ENCODE peak calls at places on chromosomes 13 and 19, in five cellular contexts. One of them, this sample, is unnamed.

GRCh38 chr13:21079761-21080730 is 18.7 kb upstream of the LATS2 start:
- DNase-seq in natural killer cell: no peak
- DNase-seq in RWPE1: peak
- DNase-seq in foreskin fibroblast: peak
- DNase-seq in GM23338: no peak
- DNase-seq in this sample: no peak

GRCh38 chr19:40717325-40717879 is 490 bp downstream of the ITPKC start:
- DNase-seq in GM23338: no peak
- DNase-seq in natural killer cell: no peak
- DNase-seq in foreskin fibroblast: no peak
- DNase-seq in RWPE1: no peak
- DNase-seq in this sample: no peak

GRCh38 chr19:1162404-1163282 is 11.4 kb downstream of the SBNO2 start:
- DNase-seq in foreskin fibroblast: no peak
- DNase-seq in GM23338: no peak
- DNase-seq in natural killer cell: no peak
- DNase-seq in RWPE1: no peak
- DNase-seq in this sample: no peak

GRCh38 chr19:18173054-18173571 is 500 bp upstream of the IFI30 start:
- DNase-seq in foreskin fibroblast: no peak
- DNase-seq in GM23338: no peak
- DNase-seq in natural killer cell: no peak
- DNase-seq in RWPE1: no peak
- DNase-seq in this sample: no peak

GRCh38 chr19:7722231-7722651 is 9.7 kb downstream of the CLEC4G start:
- DNase-seq in foreskin fibroblast: no peak
- DNase-seq in RWPE1: no peak
- DNase-seq in natural killer cell: no peak
- DNase-seq in GM23338: no peak
- DNase-seq in this sample: no peak

GRCh38 chr19:48398329-48399235 is 5.1 kb downstream of the GRIN2D start:
- DNase-seq in RWPE1: peak
- DNase-seq in GM23338: peak
- DNase-seq in foreskin fibroblast: peak
- DNase-seq in natural killer cell: peak
- DNase-seq in this sample: peak

GRCh38 chr19:29942404-29943261 is 594 bp downstream of the URI1 start:
- DNase-seq in natural killer cell: peak
- DNase-seq in foreskin fibroblast: peak
- DNase-seq in RWPE1: peak
- DNase-seq in GM23338: peak
- DNase-seq in this sample: peak

GRCh38 chr13:52999093-52999696 is 29.4 kb upstream of the OLFM4 start:
- DNase-seq in RWPE1: no peak
- DNase-seq in foreskin fibroblast: no peak
- DNase-seq in natural killer cell: no peak
- DNase-seq in GM23338: no peak
- DNase-seq in this sample: no peak

GRCh38 chr13:96994030-96994848 is at the start of gene OXGR1:
- DNase-seq in RWPE1: peak
- DNase-seq in natural killer cell: no peak
- DNase-seq in foreskin fibroblast: peak
- DNase-seq in GM23338: peak
- DNase-seq in this sample: no peak

GRCh38 chr13:47499358-47500150 is 501.5 kb downstream of the SUCLA2 start:
- DNase-seq in RWPE1: peak
- DNase-seq in GM23338: no peak
- DNase-seq in foreskin fibroblast: peak
- DNase-seq in natural killer cell: no peak
- DNase-seq in this sample: no peak

GRCh38 chr13:82947121-82948077 is 934.9 kb downstream of the SLITRK1 start:
- DNase-seq in foreskin fibroblast: peak
- DNase-seq in RWPE1: peak
- DNase-seq in natural killer cell: no peak
- DNase-seq in GM23338: no peak
- DNase-seq in this sample: no peak

GRCh38 chr19:3054972-3055740 is 7.1 kb downstream of the TLE5 start:
- DNase-seq in RWPE1: peak
- DNase-seq in foreskin fibroblast: no peak
- DNase-seq in GM23338: no peak
- DNase-seq in natural killer cell: no peak
- DNase-seq in this sample: no peak

GRCh38 chr13:84400711-84401110 is 518.4 kb upstream of the SLITRK1 start:
- DNase-seq in GM23338: no peak
- DNase-seq in RWPE1: peak
- DNase-seq in foreskin fibroblast: peak
- DNase-seq in natural killer cell: no peak
- DNase-seq in this sample: no peak

GRCh38 chr19:17830567-17831418 is 9.5 kb upstream of the INSL3 start:
- DNase-seq in GM23338: peak
- DNase-seq in foreskin fibroblast: peak
- DNase-seq in natural killer cell: no peak
- DNase-seq in RWPE1: peak
- DNase-seq in this sample: peak

GRCh38 chr13:33543089-33543459 is 257.5 kb upstream of the STARD13 start:
- DNase-seq in GM23338: peak
- DNase-seq in foreskin fibroblast: no peak
- DNase-seq in natural killer cell: no peak
- DNase-seq in RWPE1: no peak
- DNase-seq in this sample: no peak

GRCh38 chr13:98528663-98529064 is 48.2 kb downstream of the STK24 start:
- DNase-seq in natural killer cell: no peak
- DNase-seq in foreskin fibroblast: peak
- DNase-seq in GM23338: no peak
- DNase-seq in RWPE1: peak
- DNase-seq in this sample: peak

GRCh38 chr13:112448621-112449544 is 72.7 kb downstream of the SPACA7 start:
- DNase-seq in RWPE1: no peak
- DNase-seq in natural killer cell: peak
- DNase-seq in foreskin fibroblast: no peak
- DNase-seq in GM23338: no peak
- DNase-seq in this sample: no peak

GRCh38 chr19:2356036-2356646 is 3.9 kb upstream of the TMPRSS9 start:
- DNase-seq in GM23338: no peak
- DNase-seq in RWPE1: no peak
- DNase-seq in foreskin fibroblast: no peak
- DNase-seq in natural killer cell: no peak
- DNase-seq in this sample: no peak

GRCh38 chr13:113742000-113742441 is 17.0 kb upstream of the TMEM255B start:
- DNase-seq in GM23338: peak
- DNase-seq in foreskin fibroblast: peak
- DNase-seq in natural killer cell: no peak
- DNase-seq in RWPE1: peak
- DNase-seq in this sample: peak

GRCh38 chr13:113110048-113110851 is 4.7 kb downstream of the F7 start:
- DNase-seq in natural killer cell: no peak
- DNase-seq in foreskin fibroblast: peak
- DNase-seq in RWPE1: no peak
- DNase-seq in GM23338: peak
- DNase-seq in this sample: peak

GRCh38 chr13:99955747-99956472 is 15.7 kb downstream of the ZIC5 start:
- DNase-seq in foreskin fibroblast: peak
- DNase-seq in RWPE1: no peak
- DNase-seq in natural killer cell: no peak
- DNase-seq in GM23338: peak
- DNase-seq in this sample: no peak

GRCh38 chr13:99955107-99955746 is 16.3 kb downstream of the ZIC5 start:
- DNase-seq in RWPE1: no peak
- DNase-seq in natural killer cell: no peak
- DNase-seq in GM23338: peak
- DNase-seq in foreskin fibroblast: no peak
- DNase-seq in this sample: no peak

GRCh38 chr13:99959127-99959529 is 12.4 kb downstream of the ZIC5 start:
- DNase-seq in GM23338: peak
- DNase-seq in foreskin fibroblast: no peak
- DNase-seq in natural killer cell: no peak
- DNase-seq in RWPE1: no peak
- DNase-seq in this sample: no peak

GRCh38 chr13:99958402-99959126 is 13.0 kb downstream of the ZIC5 start:
- DNase-seq in foreskin fibroblast: no peak
- DNase-seq in GM23338: peak
- DNase-seq in RWPE1: no peak
- DNase-seq in natural killer cell: no peak
- DNase-seq in this sample: no peak

DNA sequence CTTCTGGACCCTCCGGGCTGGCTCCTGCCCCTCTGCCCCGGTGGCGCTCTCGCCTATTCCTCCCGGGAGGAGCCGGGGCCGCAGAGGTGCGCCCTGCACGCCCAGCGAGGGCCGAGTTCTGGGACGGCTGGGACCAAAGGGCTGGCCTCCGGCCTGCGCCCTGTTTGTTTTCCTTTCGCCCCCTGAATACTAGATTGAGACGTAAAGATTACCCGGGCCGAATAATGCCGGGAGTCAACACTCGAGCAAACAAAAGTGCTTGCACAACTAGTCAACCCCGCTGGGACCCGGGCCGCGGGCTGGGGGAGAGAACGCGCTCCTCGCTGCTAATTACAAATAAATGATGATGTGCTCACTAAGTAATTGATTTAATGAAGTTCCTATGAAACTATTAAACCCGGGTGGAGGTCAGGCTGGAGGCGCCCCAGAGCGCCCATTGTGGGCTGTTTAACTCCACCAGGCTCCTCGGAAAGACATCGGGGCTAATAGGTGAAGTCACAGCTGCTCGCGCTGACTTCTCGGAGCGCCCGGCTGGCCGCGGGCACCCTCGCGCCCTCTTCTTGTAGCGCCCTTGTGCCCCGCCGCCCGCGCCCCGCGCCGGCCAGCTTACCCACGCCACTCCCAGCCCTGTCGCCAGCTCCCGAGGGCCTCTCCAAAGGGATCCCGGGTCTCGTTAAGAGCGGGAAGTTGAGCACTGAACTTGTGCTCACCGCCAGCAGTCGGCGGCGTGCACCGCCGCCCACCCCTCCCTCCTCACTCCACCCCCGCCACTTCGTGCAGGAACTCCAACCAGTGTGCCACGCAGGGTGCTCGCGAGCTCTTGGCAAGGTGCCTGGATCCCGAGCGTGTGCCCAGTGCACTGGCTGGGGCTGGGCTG is 14.9 kb downstream of the ZIC5 start:
- DNase-seq in GM23338: peak
- DNase-seq in natural killer cell: no peak
- DNase-seq in foreskin fibroblast: peak
- DNase-seq in RWPE1: no peak
- DNase-seq in this sample: peak
- TF ChIP-seq CTCF in GM23338: peak
- TF ChIP-seq CTCF in natural killer cell: no peak
- TF ChIP-seq CTCF in foreskin fibroblast: no peak
- TF ChIP-seq CTCF in RWPE1: no peak
- TF ChIP-seq CTCF in this sample: no peak

GRCh38 chr19:49761625-49762311 is 1.3 kb downstream of the TSKS start:
- DNase-seq in RWPE1: no peak
- DNase-seq in natural killer cell: no peak
- DNase-seq in foreskin fibroblast: peak
- DNase-seq in GM23338: peak
- DNase-seq in this sample: peak
- TF ChIP-seq CTCF in RWPE1: no peak
- TF ChIP-seq CTCF in natural killer cell: no peak
- TF ChIP-seq CTCF in foreskin fibroblast: no peak
- TF ChIP-seq CTCF in GM23338: peak
- TF ChIP-seq CTCF in this sample: no peak

DNA sequence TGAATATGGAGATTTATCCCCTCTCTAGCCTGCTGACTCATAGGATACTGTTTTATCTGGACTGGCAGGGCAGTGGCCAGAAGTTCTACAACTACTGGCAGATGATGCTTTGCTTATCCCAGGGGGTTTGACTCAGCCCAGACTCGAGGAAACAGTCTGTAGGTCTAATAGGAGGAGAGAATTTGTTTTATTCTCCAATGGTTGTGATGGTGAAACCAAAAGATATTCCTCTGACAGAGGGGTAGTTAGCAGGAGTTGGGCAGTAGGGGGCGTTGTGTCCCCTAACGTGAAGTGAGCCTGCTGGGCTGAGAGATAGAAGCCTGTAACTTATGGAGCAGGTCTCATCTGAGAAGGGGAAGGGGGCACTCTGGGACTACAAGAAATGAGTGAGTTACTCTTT is 74.9 kb downstream of the WTIP start:
- DNase-seq in foreskin fibroblast: peak
- DNase-seq in GM23338: peak
- DNase-seq in natural killer cell: no peak
- DNase-seq in RWPE1: no peak
- DNase-seq in this sample: peak
- TF ChIP-seq CTCF in foreskin fibroblast: peak
- TF ChIP-seq CTCF in GM23338: peak
- TF ChIP-seq CTCF in natural killer cell: peak
- TF ChIP-seq CTCF in RWPE1: no peak
- TF ChIP-seq CTCF in this sample: peak

GRCh38 chr13:45506811-45507210 is 42.1 kb downstream of the COG3 start:
- DNase-seq in natural killer cell: no peak
- DNase-seq in RWPE1: no peak
- DNase-seq in GM23338: no peak
- DNase-seq in foreskin fibroblast: no peak
- DNase-seq in this sample: no peak
- TF ChIP-seq CTCF in natural killer cell: no peak
- TF ChIP-seq CTCF in RWPE1: no peak
- TF ChIP-seq CTCF in GM23338: no peak
- TF ChIP-seq CTCF in foreskin fibroblast: no peak
- TF ChIP-seq CTCF in this sample: no peak

GRCh38 chr13:111122056-111122455 is 6.9 kb downstream of the ARHGEF7 start:
- DNase-seq in GM23338: peak
- DNase-seq in RWPE1: no peak
- DNase-seq in foreskin fibroblast: no peak
- DNase-seq in natural killer cell: no peak
- DNase-seq in this sample: no peak
- TF ChIP-seq CTCF in GM23338: no peak
- TF ChIP-seq CTCF in RWPE1: no peak
- TF ChIP-seq CTCF in foreskin fibroblast: no peak
- TF ChIP-seq CTCF in natural killer cell: no peak
- TF ChIP-seq CTCF in this sample: no peak

This sample was measured in activated CD8-positive, alpha-beta T cell treated with anti-CD3 and anti-CD28 coated beads for 36 hours.